ENCODE peak calls at places on chromosomes 16 and 17, in ten cellular contexts. N, D, U, O, G, T, Z, J, X and A are unnamed samples.

GRCh38 chr17:72795941-72796340 is 296.5 kb downstream of the SLC39A11 start:
- DNase-seq in N (no peak), D (no peak), U (no peak), O (no peak), G (no peak), T (no peak), Z (no peak), J (no peak), X (no peak), A (no peak)

GRCh38 chr16:72247821-72248253 is 75.9 kb upstream of the PMFBP1 start:
- DNase-seq in N (no peak), D (peak; percentile 27), U (no peak), O (no peak), G (no peak), T (no peak), Z (no peak), J (no peak), X (no peak), A (no peak)

GRCh38 chr16:47965439-47965838 is 190.4 kb downstream of the ABCC12 start:
- DNase-seq in N (no peak), D (no peak), U (no peak), O (no peak), G (no peak), T (no peak), Z (no peak), J (no peak), X (no peak), A (no peak)

GRCh38 chr17:28384281-28385036 is 13.0 kb downstream of the SARM1 start:
- DNase-seq in N (peak; percentile 78), D (peak; percentile 49), U (peak; percentile 49), O (peak; percentile 42), G (no peak), T (peak; percentile 57), Z (no peak), J (peak; percentile 44), X (no peak), A (peak; percentile 38)

GRCh38 chr16:84881702-84882521 is 62.1 kb downstream of the CRISPLD2 start:
- DNase-seq in N (no peak), D (peak; percentile 38), U (no peak), O (no peak), G (no peak), T (no peak), Z (no peak), J (no peak), X (no peak), A (no peak)

GRCh38 chr16:9489823-9490467 is 398.5 kb downstream of the HAPSTR1 start:
- DNase-seq in N (no peak), D (no peak), U (peak; percentile 66), O (no peak), G (no peak), T (no peak), Z (peak; percentile 26), J (no peak), X (no peak), A (no peak)

GRCh38 chr16:177394-177822 is 928 bp downstream of the HBA1 start:
- DNase-seq in N (no peak), D (no peak), U (peak; percentile 29), O (no peak), G (no peak), T (no peak), Z (peak; percentile 27), J (no peak), X (no peak), A (no peak)

GRCh38 chr17:57937492-57937891 is 17.7 kb downstream of the CUEDC1 start:
- DNase-seq in N (no peak), D (no peak), U (no peak), O (no peak), G (no peak), T (no peak), Z (no peak), J (no peak), X (no peak), A (no peak)

GRCh38 chr16:68382296-68382718 is 66.0 kb downstream of the SMPD3 start:
- DNase-seq in N (peak; percentile 42), D (no peak), U (no peak), O (no peak), G (no peak), T (no peak), Z (peak; percentile 18), J (no peak), X (no peak), A (no peak)

GRCh38 chr16:58417035-58417434 is 24.8 kb downstream of the GINS3 start:
- DNase-seq in N (no peak), D (no peak), U (no peak), O (no peak), G (no peak), T (no peak), Z (no peak), J (no peak), X (no peak), A (no peak)

GRCh38 chr17:71709271-71709670 is 411.5 kb upstream of the SOX9 start:
- DNase-seq in N (no peak), D (no peak), U (no peak), O (no peak), G (no peak), T (no peak), Z (no peak), J (no peak), X (no peak), A (no peak)